ENCODE peak calls at places on chromosome 15, in four cellular contexts. D is neuronal stem cell, P is H9, A is H1. U is an unnamed sample.
A peak's percentile ranks its signal among the peaks of the same experiment; 100 is the strongest.

GRCh38 chr15:101384276-101384675 is 89.2 kb upstream of the SNRPA1 start:
- DNase-seq in D (no peak), P (no peak), A (no peak), U (no peak)

GRCh38 chr15:77527164-77527778 is 105.4 kb downstream of the LINGO1 start:
- DNase-seq in D (no peak), P (peak; percentile 76), A (no peak), U (peak; percentile 79)

GRCh38 chr15:28935316-28935715 is 49.5 kb downstream of the APBA2 start:
- DNase-seq in D (no peak), P (peak; percentile 74), A (peak; percentile 83), U (no peak)

GRCh38 chr15:38707802-38708671 is 143.4 kb upstream of the RASGRP1 start:
- DNase-seq in D (peak; percentile 58), P (peak; percentile 53), A (peak; percentile 51), U (peak; percentile 80)

GRCh38 chr15:77819271-77819806 is 186.6 kb upstream of the LINGO1 start:
- DNase-seq in D (no peak), P (no peak), A (peak; percentile 61), U (no peak)

GRCh38 chr15:68821898-68822380 is 1.2 kb upstream of the ANP32A start:
- DNase-seq in D (no peak), P (no peak), A (no peak), U (no peak)

GRCh38 chr15:42891569-42891968 is 29.0 kb downstream of the TTBK2 start:
- DNase-seq in D (no peak), P (no peak), A (no peak), U (peak; percentile 25)

GRCh38 chr15:67266870-67267269 is 12.3 kb downstream of the IQCH start:
- DNase-seq in D (no peak), P (no peak), A (no peak), U (no peak)

GRCh38 chr15:85632014-85632413 is 162.7 kb downstream of the KLHL25 start:
- DNase-seq in D (no peak), P (no peak), A (no peak), U (no peak)

GRCh38 chr15:57481038-57481705 is 104.9 kb downstream of the CGNL1 start:
- DNase-seq in D (no peak), P (no peak), A (no peak), U (no peak)

GRCh38 chr15:101608182-101608581 is 44.0 kb downstream of the TM2D3 start:
- DNase-seq in D (no peak), P (no peak), A (no peak), U (no peak)

GRCh38 chr15:90859234-90860131 is 8.9 kb upstream of the FURIN start:
- DNase-seq in D (no peak), P (peak; percentile 67), A (no peak), U (no peak)

GRCh38 chr15:31128919-31129768 is 27.6 kb upstream of the TRPM1 start:
- DNase-seq in D (peak; percentile 57), P (peak; percentile 76), A (peak; percentile 97), U (peak; percentile 57)

GRCh38 chr15:93900476-93901400 is 330.6 kb upstream of the MCTP2 start:
- DNase-seq in D (no peak), P (peak; percentile 57), A (no peak), U (no peak)

GRCh38 chr15:29825205-29825604 is 2.9 kb upstream of the TJP1 start:
- DNase-seq in D (no peak), P (no peak), A (no peak), U (no peak)

GRCh38 chr15:34209421-34210282 is at the start of gene KATNBL1:
- DNase-seq in D (peak; percentile 96), P (peak; percentile 95), A (peak; percentile 99), U (peak; percentile 90)
- H3K4ac ChIP-seq in D (no peak within 1 kb of the TSS), P (no peak within 1 kb of the TSS), A (no peak within 1 kb of the TSS), U (peak within 1 kb of the TSS; percentile 66)

GRCh38 chr15:26024241-26024640 is 161.1 kb upstream of the ATP10A start:
- DNase-seq in D (no peak), P (no peak), A (no peak), U (no peak)
- H3K4ac ChIP-seq in D (no peak overlapping the region), P (no peak overlapping the region), A (no peak overlapping the region), U (no peak overlapping the region)

GRCh38 chr15:98700501-98700900 is 52.2 kb downstream of the IGF1R start:
- DNase-seq in D (no peak), P (no peak), A (no peak), U (no peak)
- H3K4ac ChIP-seq in D (no peak overlapping the region), P (no peak overlapping the region), A (no peak overlapping the region), U (no peak overlapping the region)

GRCh38 chr15:74618841-74619596 is 3.4 kb downstream of the CLK3 start:
- DNase-seq in D (no peak), P (no peak), A (no peak), U (no peak)
- H3K4ac ChIP-seq in D (no peak overlapping the region), P (no peak overlapping the region), A (no peak overlapping the region), U (no peak overlapping the region)

DNA sequence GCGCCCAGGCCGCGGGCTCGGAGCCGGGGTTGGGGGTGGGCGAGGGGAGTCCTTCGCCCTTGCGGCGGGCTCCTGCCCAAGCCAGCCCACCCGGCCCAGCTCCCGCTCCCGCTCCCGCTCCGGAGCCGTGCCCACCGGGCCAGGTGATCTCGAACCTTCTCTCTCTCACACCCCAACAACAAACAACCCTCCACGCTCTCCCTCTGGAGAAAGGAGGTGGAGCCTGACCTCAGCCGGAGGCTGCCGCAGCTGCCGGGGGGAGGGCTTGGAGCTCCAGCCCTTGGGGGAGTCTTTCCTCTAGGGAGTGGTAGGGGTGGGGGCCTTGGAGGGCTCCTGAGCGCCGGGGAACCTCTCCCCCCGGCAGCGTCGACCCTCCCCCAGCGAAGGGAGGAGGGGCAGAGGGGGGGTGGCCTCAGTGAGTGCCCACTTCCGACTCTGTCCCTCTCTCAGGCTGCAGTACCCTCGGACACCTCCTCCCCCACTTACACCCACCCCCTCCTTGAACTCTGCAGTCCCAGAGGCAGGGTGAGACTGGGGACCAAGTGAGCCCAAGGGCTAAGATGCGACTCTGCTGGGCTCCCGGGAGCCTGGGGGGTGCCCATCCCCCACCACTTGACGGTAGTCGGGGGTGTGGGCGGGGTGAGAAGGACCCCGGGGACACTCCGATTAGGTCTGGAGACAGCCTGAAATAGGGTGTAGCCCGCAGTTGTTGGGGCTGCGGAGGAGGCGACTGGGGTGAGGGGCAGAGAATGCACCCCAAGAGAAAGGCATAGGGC is 4.4 kb upstream of the BAHD1 start:
- DNase-seq in D (no peak), P (no peak), A (peak; percentile 77), U (no peak)
- H3K4ac ChIP-seq in D (peak overlapping the region; percentile 66), P (no peak overlapping the region), A (peak overlapping the region; percentile 89), U (no peak overlapping the region)

DNA sequence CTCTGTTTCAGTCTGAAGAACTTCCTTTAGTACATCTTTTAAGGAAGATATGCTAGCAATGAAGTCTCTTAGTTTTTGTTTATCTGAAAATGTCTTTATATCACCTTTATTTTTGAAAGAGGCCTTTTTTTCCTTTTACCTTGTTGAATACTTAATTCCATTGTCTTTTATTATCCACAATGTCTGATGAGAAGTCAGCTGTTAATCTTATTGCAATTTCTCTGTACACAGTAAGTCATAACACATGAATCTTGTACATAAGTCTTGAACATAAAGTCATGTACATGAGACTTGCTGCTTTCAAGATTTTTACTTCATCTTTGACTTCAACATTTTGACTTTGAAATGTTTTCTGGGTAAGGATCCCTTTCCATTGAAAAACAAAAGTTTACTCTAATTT is 424.3 kb upstream of the ATP10A start:
- DNase-seq in D (no peak), P (no peak), A (no peak), U (no peak)
- H3K4ac ChIP-seq in D (no peak overlapping the region), P (no peak overlapping the region), A (no peak overlapping the region), U (no peak overlapping the region)

GRCh38 chr15:92519709-92520108 is 126.0 kb downstream of the ST8SIA2 start:
- DNase-seq in D (no peak), P (no peak), A (no peak), U (no peak)
- H3K4ac ChIP-seq in D (no peak overlapping the region), P (no peak overlapping the region), A (no peak overlapping the region), U (no peak overlapping the region)

GRCh38 chr15:95106781-95107180 is 875.4 kb downstream of the MCTP2 start:
- DNase-seq in D (no peak), P (no peak), A (no peak), U (no peak)
- H3K4ac ChIP-seq in D (no peak overlapping the region), P (no peak overlapping the region), A (no peak overlapping the region), U (no peak overlapping the region)